ENCODE peak calls at places on chromosome 9, in nine cellular contexts. S, A, T, K, E, L, Z, O and Q are unnamed samples.
A peak's percentile ranks its signal among the peaks of the same experiment; 100 is the strongest.

GRCh38 chr9:20303066-20303465 is 319.2 kb downstream of the MLLT3 start:
- DNase-seq in S (no peak), A (no peak), T (no peak), K (no peak), E (no peak), L (no peak), Z (no peak), O (no peak), Q (no peak)

GRCh38 chr9:137834846-137835546 is 42.6 kb upstream of the CACNA1B start:
- DNase-seq in S (no peak), A (no peak), T (no peak), K (no peak), E (no peak), L (no peak), Z (no peak), O (no peak), Q (no peak)

GRCh38 chr9:19074229-19074628 is 25.0 kb downstream of the RRAGA start:
- DNase-seq in S (no peak), A (no peak), T (no peak), K (no peak), E (no peak), L (no peak), Z (no peak), O (no peak), Q (no peak)

GRCh38 chr9:129289131-129289731 is 111.2 kb upstream of the IER5L start:
- DNase-seq in S (no peak), A (peak; percentile 7), T (no peak), K (no peak), E (no peak), L (no peak), Z (no peak), O (no peak), Q (no peak)

GRCh38 chr9:137417161-137418021 is 5.6 kb downstream of the EXD3 start:
- DNase-seq in S (no peak), A (no peak), T (no peak), K (no peak), E (no peak), L (no peak), Z (no peak), O (no peak), Q (no peak)

GRCh38 chr9:70195456-70195855 is 63.3 kb upstream of the SMC5 start:
- DNase-seq in S (peak; percentile 37), A (no peak), T (no peak), K (peak; percentile 45), E (no peak), L (no peak), Z (peak; percentile 23), O (no peak), Q (no peak)

GRCh38 chr9:128575469-128575868 is 23.1 kb downstream of the SPTAN1 start:
- DNase-seq in S (peak; percentile 53), A (no peak), T (no peak), K (peak; percentile 57), E (no peak), L (no peak), Z (peak; percentile 60), O (no peak), Q (no peak)

GRCh38 chr9:114824130-114824529 is 18.3 kb upstream of the TNFSF15 start:
- DNase-seq in S (peak; percentile 80), A (no peak), T (no peak), K (peak; percentile 80), E (no peak), L (no peak), Z (peak; percentile 82), O (no peak), Q (no peak)

GRCh38 chr9:127523312-127523851 is 72.1 kb downstream of the LRSAM1 start:
- DNase-seq in S (peak; percentile 49), A (peak; percentile 31), T (no peak), K (peak; percentile 78), E (no peak), L (peak; percentile 47), Z (peak; percentile 40), O (no peak), Q (no peak)

GRCh38 chr9:35342221-35342620 is 147.7 kb upstream of the RUSC2 start:
- DNase-seq in S (peak; percentile 50), A (no peak), T (no peak), K (peak; percentile 43), E (no peak), L (no peak), Z (no peak), O (no peak), Q (no peak)

GRCh38 chr9:25472681-25473080 is 205.6 kb downstream of the TUSC1 start:
- DNase-seq in S (no peak), A (no peak), T (no peak), K (no peak), E (no peak), L (no peak), Z (no peak), O (no peak), Q (no peak)

GRCh38 chr9:126849811-126850210 is 10.6 kb upstream of the ZBTB34 start:
- DNase-seq in S (no peak), A (no peak), T (no peak), K (no peak), E (no peak), L (no peak), Z (no peak), O (no peak), Q (no peak)

GRCh38 chr9:124280176-124280691 is 22.5 kb downstream of the NEK6 start:
- DNase-seq in S (peak; percentile 85), A (no peak), T (no peak), K (peak; percentile 82), E (no peak), L (no peak), Z (peak; percentile 93), O (peak; percentile 54), Q (no peak)

GRCh38 chr9:134442486-134443168 is 116.4 kb downstream of the RXRA start:
- DNase-seq in S (peak; percentile 50), A (no peak), T (no peak), K (peak; percentile 31), E (peak; percentile 19), L (no peak), Z (peak; percentile 23), O (no peak), Q (no peak)

GRCh38 chr9:121945281-121945680 is 147.8 kb downstream of the TTLL11 start:
- DNase-seq in S (no peak), A (no peak), T (no peak), K (no peak), E (no peak), L (no peak), Z (no peak), O (no peak), Q (no peak)

GRCh38 chr9:114957558-114957957 is 27.2 kb upstream of the TNFSF8 start:
- DNase-seq in S (peak; percentile 11), A (no peak), T (no peak), K (no peak), E (no peak), L (no peak), Z (no peak), O (no peak), Q (no peak)

GRCh38 chr9:371349-371748 is 156.7 kb downstream of the DOCK8 start:
- DNase-seq in S (no peak), A (no peak), T (peak; percentile 68), K (peak; percentile 16), E (no peak), L (peak; percentile 6), Z (no peak), O (no peak), Q (no peak)

GRCh38 chr9:109498195-109499060 is at the start of gene PTPN3:
- DNase-seq in S (no peak), A (no peak), T (no peak), K (no peak), E (peak; percentile 49), L (peak; percentile 71), Z (peak; percentile 23), O (no peak), Q (no peak)

GRCh38 chr9:5052858-5053257 is 67.8 kb downstream of the JAK2 start:
- DNase-seq in S (peak; percentile 42), A (no peak), T (no peak), K (peak; percentile 53), E (no peak), L (no peak), Z (peak; percentile 48), O (no peak), Q (no peak)

GRCh38 chr9:136711751-136712689 is at the start of gene DIPK1B:
- DNase-seq in S (no peak), A (no peak), T (peak; percentile 17), K (no peak), E (peak; percentile 85), L (peak; percentile 95), Z (no peak), O (no peak), Q (no peak)

GRCh38 chr9:1732670-1733069 is 282.5 kb upstream of the SMARCA2 start:
- DNase-seq in S (no peak), A (no peak), T (peak; percentile 22), K (no peak), E (peak; percentile 17), L (no peak), Z (no peak), O (no peak), Q (no peak)

GRCh38 chr9:129145841-129146292 is 32.2 kb downstream of the IER5L start:
- DNase-seq in S (peak; percentile 93), A (no peak), T (no peak), K (peak; percentile 90), E (no peak), L (no peak), Z (peak; percentile 97), O (no peak), Q (no peak)

GRCh38 chr9:128685636-128686489 is 3.2 kb upstream of the SET start:
- DNase-seq in S (no peak), A (no peak), T (no peak), K (no peak), E (no peak), L (no peak), Z (no peak), O (no peak), Q (no peak)

GRCh38 chr9:121294866-121295661 is 27.1 kb downstream of the GSN start:
- DNase-seq in S (no peak), A (no peak), T (no peak), K (no peak), E (no peak), L (no peak), Z (no peak), O (peak; percentile 80), Q (no peak)

GRCh38 chr9:92640398-92641091 is 29.4 kb downstream of the IPPK start:
- DNase-seq in S (no peak), A (no peak), T (no peak), K (no peak), E (no peak), L (no peak), Z (no peak), O (no peak), Q (no peak)

GRCh38 chr9:38432922-38433510 is 8.8 kb upstream of the IGFBPL1 start:
- DNase-seq in S (peak; percentile 46), A (no peak), T (peak; percentile 70), K (peak; percentile 69), E (peak; percentile 54), L (peak; percentile 46), Z (peak; percentile 29), O (no peak), Q (no peak)

GRCh38 chr9:91477106-91477505 is 53.5 kb upstream of the NFIL3 start:
- DNase-seq in S (no peak), A (no peak), T (no peak), K (no peak), E (no peak), L (no peak), Z (peak; percentile 27), O (no peak), Q (no peak)

GRCh38 chr9:113598451-113598850 is 134.9 kb downstream of the RGS3 start:
- DNase-seq in S (no peak), A (no peak), T (no peak), K (no peak), E (no peak), L (no peak), Z (no peak), O (no peak), Q (no peak)

GRCh38 chr9:126301985-126302603 is 24.5 kb upstream of the MVB12B start:
- DNase-seq in S (peak; percentile 60), A (peak; percentile 40), T (peak; percentile 27), K (peak; percentile 72), E (peak; percentile 69), L (peak; percentile 76), Z (peak; percentile 54), O (peak; percentile 67), Q (peak; percentile 4)

GRCh38 chr9:136093331-136093986 is 1.6 kb downstream of the NACC2 start:
- DNase-seq in S (peak; percentile 30), A (no peak), T (no peak), K (peak; percentile 38), E (no peak), L (peak; percentile 44), Z (peak; percentile 35), O (no peak), Q (no peak)

GRCh38 chr9:132663851-132664250 is 5.9 kb downstream of the DDX31 start:
- DNase-seq in S (no peak), A (no peak), T (no peak), K (no peak), E (no peak), L (no peak), Z (no peak), O (no peak), Q (no peak)